ENCODE peak calls at places on chromosome 9, in four cellular contexts. Q is RPMI7951, D is gastrocnemius medialis, N is fibroblast of the aortic adventitia. L is an unnamed sample.

GRCh38 chr9:121278535-121279169 is 10.7 kb downstream of the GSN start:
- DNase-seq in Q (peak), D (peak), N (peak), L (peak)

GRCh38 chr9:15078345-15078744 is 168.1 kb upstream of the FREM1 start:
- DNase-seq in Q (no peak), D (no peak), N (no peak), L (no peak)

GRCh38 chr9:137441289-137441934 is at the start of gene ENTPD8:
- DNase-seq in Q (no peak), D (no peak), N (no peak), L (peak)

GRCh38 chr9:83964973-83965349 is 15.1 kb downstream of the HNRNPK start:
- DNase-seq in Q (no peak), D (no peak), N (peak), L (no peak)

GRCh38 chr9:96418920-96419690 is 935 bp upstream of the ZNF367 start:
- DNase-seq in Q (peak), D (peak), N (peak), L (peak)

GRCh38 chr9:105206821-105207699 is 37.4 kb upstream of the SLC44A1 start:
- DNase-seq in Q (no peak), D (no peak), N (peak), L (no peak)

GRCh38 chr9:106535439-106535838 is 327.5 kb upstream of the ZNF462 start:
- DNase-seq in Q (peak), D (no peak), N (no peak), L (no peak)

GRCh38 chr9:13718539-13718938 is 439.0 kb upstream of the MPDZ start:
- DNase-seq in Q (peak), D (no peak), N (peak), L (no peak)

GRCh38 chr9:22969350-22969979 is 522.8 kb downstream of the DMRTA1 start:
- DNase-seq in Q (no peak), D (no peak), N (no peak), L (no peak)

GRCh38 chr9:110440161-110440560 is 102.5 kb upstream of the TXNDC8 start:
- DNase-seq in Q (peak), D (no peak), N (peak), L (peak)

GRCh38 chr9:135050072-135050990 is 37.1 kb upstream of the OLFM1 start:
- DNase-seq in Q (no peak), D (no peak), N (no peak), L (no peak)

GRCh38 chr9:121744687-121745395 is 93.4 kb downstream of the DAB2IP start:
- DNase-seq in Q (no peak), D (no peak), N (no peak), L (peak)

L was measured in myocyte.